ENCODE peak calls at places on chromosomes 4 and X, in five cellular contexts. One of them, this sample, is unnamed.

GRCh38 chr4:183200453-183200852 is 101.4 kb downstream of the WWC2 start:
- DNase-seq in CD8-positive, alpha-beta T cell: no peak
- DNase-seq in MM.1S: no peak
- DNase-seq in HFF-Myc: peak; percentile 50
- DNase-seq in cardiac fibroblast: peak; percentile 97
- DNase-seq in this sample: peak; percentile 85

GRCh38 chrX:49172280-49172780 is 632 bp downstream of the PLP2 start:
- DNase-seq in CD8-positive, alpha-beta T cell: peak; percentile 69
- DNase-seq in MM.1S: peak; percentile 80
- DNase-seq in HFF-Myc: no peak
- DNase-seq in cardiac fibroblast: peak; percentile 62
- DNase-seq in this sample: no peak

GRCh38 chr4:10311939-10312338 is 145.3 kb downstream of the ZNF518B start:
- DNase-seq in CD8-positive, alpha-beta T cell: no peak
- DNase-seq in MM.1S: no peak
- DNase-seq in HFF-Myc: no peak
- DNase-seq in cardiac fibroblast: no peak
- DNase-seq in this sample: no peak

GRCh38 chrX:24668111-24668510 is 21.0 kb upstream of the PCYT1B start:
- DNase-seq in CD8-positive, alpha-beta T cell: no peak
- DNase-seq in MM.1S: no peak
- DNase-seq in HFF-Myc: no peak
- DNase-seq in cardiac fibroblast: peak; percentile 0
- DNase-seq in this sample: no peak

GRCh38 chr4:76306882-76307669 is 543 bp downstream of the STBD1 start:
- DNase-seq in CD8-positive, alpha-beta T cell: no peak
- DNase-seq in MM.1S: peak; percentile 66
- DNase-seq in HFF-Myc: no peak
- DNase-seq in cardiac fibroblast: peak; percentile 64
- DNase-seq in this sample: no peak

GRCh38 chrX:9677098-9677739 is 88.4 kb downstream of the GPR143 start:
- DNase-seq in CD8-positive, alpha-beta T cell: no peak
- DNase-seq in MM.1S: peak; percentile 80
- DNase-seq in HFF-Myc: peak; percentile 27
- DNase-seq in cardiac fibroblast: peak; percentile 39
- DNase-seq in this sample: no peak

GRCh38 chr4:151888367-151888866 is 127.6 kb upstream of the GATB start:
- DNase-seq in CD8-positive, alpha-beta T cell: no peak
- DNase-seq in MM.1S: no peak
- DNase-seq in HFF-Myc: no peak
- DNase-seq in cardiac fibroblast: no peak
- DNase-seq in this sample: no peak

GRCh38 chr4:26826721-26827120 is 33.9 kb upstream of the STIM2 start:
- DNase-seq in CD8-positive, alpha-beta T cell: no peak
- DNase-seq in MM.1S: no peak
- DNase-seq in HFF-Myc: no peak
- DNase-seq in cardiac fibroblast: peak; percentile 22
- DNase-seq in this sample: no peak

GRCh38 chr4:4333265-4333706 is 43.2 kb downstream of the ZBTB49 start:
- DNase-seq in CD8-positive, alpha-beta T cell: no peak
- DNase-seq in MM.1S: no peak
- DNase-seq in HFF-Myc: peak; percentile 55
- DNase-seq in cardiac fibroblast: peak; percentile 73
- DNase-seq in this sample: peak; percentile 39

GRCh38 chr4:148563684-148564083 is 121.5 kb upstream of the NR3C2 start:
- DNase-seq in CD8-positive, alpha-beta T cell: no peak
- DNase-seq in MM.1S: no peak
- DNase-seq in HFF-Myc: no peak
- DNase-seq in cardiac fibroblast: no peak
- DNase-seq in this sample: no peak

GRCh38 chr4:171157462-171158082 is 655.6 kb upstream of the GALNTL6 start:
- DNase-seq in CD8-positive, alpha-beta T cell: no peak
- DNase-seq in MM.1S: no peak
- DNase-seq in HFF-Myc: no peak
- DNase-seq in cardiac fibroblast: no peak
- DNase-seq in this sample: no peak

GRCh38 chr4:76639292-76639691 is 204.3 kb downstream of the SHROOM3 start:
- DNase-seq in CD8-positive, alpha-beta T cell: no peak
- DNase-seq in MM.1S: no peak
- DNase-seq in HFF-Myc: no peak
- DNase-seq in cardiac fibroblast: no peak
- DNase-seq in this sample: no peak

GRCh38 chr4:93841803-93842202 is 13.2 kb downstream of the ATOH1 start:
- DNase-seq in CD8-positive, alpha-beta T cell: no peak
- DNase-seq in MM.1S: no peak
- DNase-seq in HFF-Myc: no peak
- DNase-seq in cardiac fibroblast: no peak
- DNase-seq in this sample: no peak

GRCh38 chrX:7926501-7926900 is 712 bp downstream of the PNPLA4 start:
- DNase-seq in CD8-positive, alpha-beta T cell: no peak
- DNase-seq in MM.1S: no peak
- DNase-seq in HFF-Myc: no peak
- DNase-seq in cardiac fibroblast: peak; percentile 9
- DNase-seq in this sample: no peak

GRCh38 chr4:106530034-106530361 is 161.4 kb upstream of the GIMD1 start:
- DNase-seq in CD8-positive, alpha-beta T cell: no peak
- DNase-seq in MM.1S: no peak
- DNase-seq in HFF-Myc: no peak
- DNase-seq in cardiac fibroblast: no peak
- DNase-seq in this sample: no peak

GRCh38 chr4:183636923-183637322 is 22.1 kb downstream of the RWDD4 start:
- DNase-seq in CD8-positive, alpha-beta T cell: no peak
- DNase-seq in MM.1S: no peak
- DNase-seq in HFF-Myc: no peak
- DNase-seq in cardiac fibroblast: peak; percentile 43
- DNase-seq in this sample: no peak

GRCh38 chrX:13366698-13367097 is 46.8 kb upstream of the ATXN3L start:
- DNase-seq in CD8-positive, alpha-beta T cell: no peak
- DNase-seq in MM.1S: no peak
- DNase-seq in HFF-Myc: no peak
- DNase-seq in cardiac fibroblast: no peak
- DNase-seq in this sample: no peak

GRCh38 chr4:17232575-17233253 is 279.2 kb downstream of the QDPR start:
- DNase-seq in CD8-positive, alpha-beta T cell: no peak
- DNase-seq in MM.1S: no peak
- DNase-seq in HFF-Myc: peak; percentile 51
- DNase-seq in cardiac fibroblast: peak; percentile 59
- DNase-seq in this sample: peak; percentile 57

GRCh38 chrX:77901506-77901905 is 2.2 kb downstream of the COX7B start:
- DNase-seq in CD8-positive, alpha-beta T cell: no peak
- DNase-seq in MM.1S: no peak
- DNase-seq in HFF-Myc: no peak
- DNase-seq in cardiac fibroblast: no peak
- DNase-seq in this sample: no peak
- H3K4me3 ChIP-seq in CD8-positive, alpha-beta T cell: no peak overlapping the region
- H3K4me3 ChIP-seq in MM.1S: no peak overlapping the region
- H3K4me3 ChIP-seq in HFF-Myc: peak overlapping the region; percentile 61
- H3K4me3 ChIP-seq in cardiac fibroblast: no peak overlapping the region
- H3K4me3 ChIP-seq in this sample: no peak overlapping the region

DNA sequence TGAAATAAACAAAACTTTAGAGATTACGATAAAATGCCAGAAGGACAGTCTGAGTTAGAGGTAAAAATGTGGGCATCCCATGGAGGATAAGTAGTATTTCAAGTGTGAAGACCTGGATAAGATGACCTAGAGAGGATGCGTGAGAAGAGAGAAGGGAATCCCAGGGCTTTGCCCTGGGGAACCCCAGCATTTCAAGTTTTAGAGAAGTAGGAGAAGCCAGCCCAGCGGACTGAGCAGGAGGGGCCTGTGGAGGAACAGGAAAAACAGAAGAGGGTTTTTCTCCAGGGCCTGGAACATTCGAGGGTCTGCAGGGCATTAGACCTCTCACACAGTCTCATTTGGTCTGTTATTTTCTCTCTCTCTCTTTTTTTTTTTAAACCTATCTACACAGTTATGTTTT is 2.9 kb upstream of the CFP start:
- DNase-seq in CD8-positive, alpha-beta T cell: no peak
- DNase-seq in MM.1S: no peak
- DNase-seq in HFF-Myc: no peak
- DNase-seq in cardiac fibroblast: no peak
- DNase-seq in this sample: no peak
- H3K4me3 ChIP-seq in CD8-positive, alpha-beta T cell: no peak overlapping the region
- H3K4me3 ChIP-seq in MM.1S: no peak overlapping the region
- H3K4me3 ChIP-seq in HFF-Myc: no peak overlapping the region
- H3K4me3 ChIP-seq in cardiac fibroblast: no peak overlapping the region
- H3K4me3 ChIP-seq in this sample: no peak overlapping the region

DNA sequence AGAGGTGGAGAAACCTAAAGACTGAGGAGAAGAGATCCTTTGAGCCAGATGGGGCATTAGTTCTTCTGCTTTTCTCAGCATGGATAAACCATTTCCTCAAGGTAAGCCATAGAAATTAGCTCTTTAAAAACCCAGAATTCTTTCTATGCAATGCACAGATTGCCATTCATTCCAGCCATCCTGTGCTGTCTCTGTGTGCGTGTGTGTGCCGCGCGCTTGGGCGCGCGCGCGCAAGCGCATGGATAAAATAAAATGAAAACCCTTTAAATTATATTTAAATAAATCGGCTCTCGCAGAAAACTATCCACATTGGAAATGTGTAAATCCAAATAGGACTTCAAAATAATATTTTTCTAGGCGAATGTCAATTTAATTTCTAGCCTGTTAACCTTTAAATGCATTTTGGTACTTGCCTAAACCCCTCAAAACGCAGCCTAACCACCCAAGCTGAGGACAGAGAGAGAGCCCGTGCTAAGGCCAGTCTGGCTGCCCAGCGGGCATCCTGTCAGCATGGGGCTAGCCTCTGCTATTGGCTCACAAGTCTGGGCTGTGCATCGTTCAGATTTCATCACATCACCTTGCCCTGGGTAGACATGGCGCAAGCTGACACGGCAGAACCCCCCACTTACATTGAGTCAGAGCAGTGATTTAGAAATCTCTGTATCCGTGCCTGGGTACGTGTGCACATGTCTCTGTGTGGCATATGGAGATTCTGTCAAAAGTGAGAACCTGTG is 112.9 kb upstream of the VAMP7 start:
- DNase-seq in CD8-positive, alpha-beta T cell: no peak
- DNase-seq in MM.1S: no peak
- DNase-seq in HFF-Myc: no peak
- DNase-seq in cardiac fibroblast: peak; percentile 82
- DNase-seq in this sample: peak; percentile 66
- H3K4me3 ChIP-seq in CD8-positive, alpha-beta T cell: peak overlapping the region; percentile 35
- H3K4me3 ChIP-seq in MM.1S: peak overlapping the region; percentile 28
- H3K4me3 ChIP-seq in HFF-Myc: peak overlapping the region; percentile 48
- H3K4me3 ChIP-seq in cardiac fibroblast: peak overlapping the region; percentile 43
- H3K4me3 ChIP-seq in this sample: peak overlapping the region; percentile 57

DNA sequence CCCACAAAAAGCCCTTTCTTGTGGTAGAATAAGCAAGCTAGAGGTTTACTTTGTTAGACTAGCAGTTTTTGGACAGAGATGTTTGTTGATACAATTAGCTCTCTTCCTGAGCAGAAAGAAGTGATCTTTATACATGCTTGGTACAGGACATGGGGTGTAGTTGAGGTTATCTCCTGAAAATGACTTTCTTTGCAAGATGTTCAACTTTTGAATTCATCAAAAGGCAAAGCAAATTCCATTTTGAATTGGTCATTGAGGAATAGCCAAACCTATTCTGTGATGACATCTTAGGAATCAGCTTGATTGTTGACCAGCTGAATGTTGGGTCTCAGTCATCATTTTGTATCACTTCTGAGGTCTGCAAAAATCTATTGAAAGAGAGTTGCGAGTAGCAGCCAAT is 3.8 kb downstream of the CPE start:
- DNase-seq in CD8-positive, alpha-beta T cell: no peak
- DNase-seq in MM.1S: no peak
- DNase-seq in HFF-Myc: no peak
- DNase-seq in cardiac fibroblast: no peak
- DNase-seq in this sample: no peak
- H3K4me3 ChIP-seq in CD8-positive, alpha-beta T cell: no peak overlapping the region
- H3K4me3 ChIP-seq in MM.1S: no peak overlapping the region
- H3K4me3 ChIP-seq in HFF-Myc: no peak overlapping the region
- H3K4me3 ChIP-seq in cardiac fibroblast: no peak overlapping the region
- H3K4me3 ChIP-seq in this sample: no peak overlapping the region

GRCh38 chr4:64882311-64883086 is 473.2 kb upstream of the TECRL start:
- DNase-seq in CD8-positive, alpha-beta T cell: no peak
- DNase-seq in MM.1S: peak; percentile 64
- DNase-seq in HFF-Myc: no peak
- DNase-seq in cardiac fibroblast: no peak
- DNase-seq in this sample: no peak

GRCh38 chr4:64880557-64880956 is 471.3 kb upstream of the TECRL start:
- DNase-seq in CD8-positive, alpha-beta T cell: no peak
- DNase-seq in MM.1S: no peak
- DNase-seq in HFF-Myc: no peak
- DNase-seq in cardiac fibroblast: no peak
- DNase-seq in this sample: no peak

DNA sequence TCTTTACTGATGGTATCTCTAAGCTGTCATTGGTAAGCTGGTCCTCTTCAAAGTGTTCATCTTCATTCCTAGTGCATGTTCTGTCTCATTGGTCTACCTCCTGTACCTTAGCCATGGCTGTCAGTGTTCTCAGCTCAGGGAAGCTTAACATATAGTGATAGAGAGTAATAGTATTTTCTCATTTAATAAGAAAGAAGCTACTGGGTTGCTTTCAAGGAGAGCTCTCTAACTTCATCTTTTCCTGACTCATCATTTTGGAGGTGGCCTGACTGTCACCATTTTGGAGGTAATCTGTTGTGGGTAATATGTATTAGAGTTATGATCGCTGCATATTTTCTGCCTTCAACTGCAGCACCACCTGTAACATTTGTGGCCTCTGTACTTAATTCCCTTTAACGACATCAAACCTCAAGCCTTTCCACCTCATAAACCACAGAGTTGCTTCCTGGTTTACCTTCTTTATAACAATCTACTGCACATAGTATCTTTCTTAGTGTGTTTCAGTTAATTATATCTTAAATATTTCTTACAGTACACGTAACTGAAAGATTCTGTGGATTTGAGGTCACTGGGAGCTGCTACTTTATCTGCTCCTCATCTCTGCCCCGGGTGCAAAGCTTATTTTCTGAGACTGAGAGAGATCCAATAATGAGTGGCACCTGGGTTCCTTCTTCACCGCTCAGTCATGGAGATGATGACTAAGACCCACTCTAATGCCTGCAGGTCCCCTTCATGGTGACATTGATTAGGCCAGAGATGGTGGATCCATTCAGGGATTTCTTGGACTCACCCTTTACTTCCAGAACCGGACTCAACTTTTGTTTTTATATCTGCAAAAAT is 474.1 kb upstream of the TECRL start:
- DNase-seq in CD8-positive, alpha-beta T cell: no peak
- DNase-seq in MM.1S: peak; percentile 76
- DNase-seq in HFF-Myc: no peak
- DNase-seq in cardiac fibroblast: no peak
- DNase-seq in this sample: no peak
- H3K4me3 ChIP-seq in CD8-positive, alpha-beta T cell: no peak overlapping the region
- H3K4me3 ChIP-seq in MM.1S: peak overlapping the region; percentile 25
- H3K4me3 ChIP-seq in HFF-Myc: no peak overlapping the region
- H3K4me3 ChIP-seq in cardiac fibroblast: no peak overlapping the region
- H3K4me3 ChIP-seq in this sample: no peak overlapping the region

GRCh38 chr4:112706840-112707207 is 69.9 kb downstream of the LARP7 start:
- DNase-seq in CD8-positive, alpha-beta T cell: no peak
- DNase-seq in MM.1S: no peak
- DNase-seq in HFF-Myc: no peak
- DNase-seq in cardiac fibroblast: no peak
- DNase-seq in this sample: no peak
- H3K4me3 ChIP-seq in CD8-positive, alpha-beta T cell: peak overlapping the region; percentile 46
- H3K4me3 ChIP-seq in MM.1S: no peak overlapping the region
- H3K4me3 ChIP-seq in HFF-Myc: no peak overlapping the region
- H3K4me3 ChIP-seq in cardiac fibroblast: no peak overlapping the region
- H3K4me3 ChIP-seq in this sample: no peak overlapping the region

GRCh38 chr4:48195853-48196252 is 61.8 kb upstream of the TXK start:
- DNase-seq in CD8-positive, alpha-beta T cell: no peak
- DNase-seq in MM.1S: no peak
- DNase-seq in HFF-Myc: no peak
- DNase-seq in cardiac fibroblast: no peak
- DNase-seq in this sample: no peak
- H3K4me3 ChIP-seq in CD8-positive, alpha-beta T cell: no peak overlapping the region
- H3K4me3 ChIP-seq in MM.1S: peak overlapping the region; percentile 86
- H3K4me3 ChIP-seq in HFF-Myc: no peak overlapping the region
- H3K4me3 ChIP-seq in cardiac fibroblast: no peak overlapping the region
- H3K4me3 ChIP-seq in this sample: no peak overlapping the region